ENCODE peak calls at places on chromosomes 11 and 22, in four cellular contexts. O is K562, X is A549, R is IMR-90. T is an unnamed sample.

GRCh38 chr22:35275580-35275979 is 18.3 kb downstream of the HMGXB4 start:
- DNase-seq in R (peak; percentile 66), O (no peak), X (no peak), T (no peak)

GRCh38 chr22:30928401-30928800 is 40.2 kb downstream of the MORC2 start:
- DNase-seq in R (no peak), O (no peak), X (no peak), T (no peak)

GRCh38 chr11:79076526-79077115 is 364.2 kb downstream of the TENM4 start:
- DNase-seq in O (peak; percentile 55), R (no peak), X (peak; percentile 35), T (peak; percentile 30)

GRCh38 chr22:39278040-39278439 is 33.3 kb upstream of the PDGFB start:
- DNase-seq in X (no peak), R (peak; percentile 53), O (no peak), T (no peak)

GRCh38 chr22:37193629-37194191 is 5.7 kb upstream of the C1QTNF6 start:
- DNase-seq in X (no peak), R (peak; percentile 36), O (peak; percentile 80), T (peak; percentile 43)

GRCh38 chr11:126411971-126412381 is 56.5 kb downstream of the ST3GAL4 start:
- DNase-seq in X (no peak), O (peak; percentile 34), R (no peak), T (no peak)

GRCh38 chr22:36839356-36840073 is 21.3 kb upstream of the NCF4 start:
- DNase-seq in R (peak; percentile 9), O (no peak), X (no peak), T (no peak)

GRCh38 chr11:63595296-63595695 is 18.9 kb downstream of the PLAAT3 start:
- DNase-seq in O (no peak), X (no peak), R (peak; percentile 56), T (no peak)

GRCh38 chr11:26584818-26585217 is 12.8 kb upstream of the MUC15 start:
- DNase-seq in X (no peak), R (no peak), O (no peak), T (no peak)

GRCh38 chr11:8652140-8652539 is 30.3 kb downstream of the TRIM66 start:
- DNase-seq in X (no peak), R (peak; percentile 99), O (no peak), T (no peak)

GRCh38 chr11:34302046-34302921 is 55.5 kb downstream of the ABTB2 start:
- DNase-seq in X (no peak), R (peak; percentile 98), O (no peak), T (no peak)

GRCh38 chr22:29332886-29333496 is 17.5 kb upstream of the RASL10A start:
- DNase-seq in O (no peak), R (no peak), X (no peak), T (no peak)

GRCh38 chr11:112073941-112074811 is at the start of the genes NKAPD1 and PIH1D2:
- DNase-seq in O (peak; percentile 87), R (peak; percentile 88), X (peak; percentile 73), T (peak; percentile 85)
- TF ChIP-seq MAZ in O (peak; percentile 71), R (peak; percentile 44), X (no peak), T (peak; percentile 14)

DNA sequence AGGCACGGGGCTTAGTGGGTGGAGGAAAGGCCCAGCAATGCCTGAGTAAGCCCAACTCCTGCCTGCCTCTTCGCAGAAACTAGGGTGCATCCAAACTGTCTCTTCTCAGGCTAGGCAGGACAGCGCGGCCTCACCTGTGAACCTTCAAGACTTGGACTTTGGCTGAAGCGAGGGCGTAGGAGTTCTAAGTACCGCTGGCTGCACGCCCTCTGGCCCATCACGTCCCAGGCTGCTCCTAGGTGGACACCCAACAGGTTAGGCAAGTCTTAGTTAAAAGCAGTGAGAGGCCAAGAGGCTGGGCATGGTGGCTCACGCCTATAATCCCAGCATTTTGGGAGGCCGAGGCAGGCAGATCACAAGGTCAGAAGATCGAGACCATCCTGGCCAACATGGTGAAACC is 1.8 kb upstream of the DDB2 start:
- DNase-seq in O (no peak), R (no peak), X (no peak), T (no peak)
- TF ChIP-seq MAZ in O (no peak), R (no peak), X (no peak), T (no peak)

GRCh38 chr11:133522344-133522743 is 10.0 kb downstream of the OPCML start:
- DNase-seq in O (no peak), R (no peak), X (no peak), T (no peak)

GRCh38 chr11:133530501-133530835 is 1.8 kb downstream of the OPCML start:
- DNase-seq in O (no peak), X (no peak), R (no peak), T (no peak)

GRCh38 chr11:133529807-133530500 is 2.3 kb downstream of the OPCML start:
- DNase-seq in R (no peak), X (no peak), O (no peak), T (no peak)

GRCh38 chr11:133526790-133527189 is 5.5 kb downstream of the OPCML start:
- DNase-seq in R (no peak), X (no peak), O (no peak), T (no peak)

DNA sequence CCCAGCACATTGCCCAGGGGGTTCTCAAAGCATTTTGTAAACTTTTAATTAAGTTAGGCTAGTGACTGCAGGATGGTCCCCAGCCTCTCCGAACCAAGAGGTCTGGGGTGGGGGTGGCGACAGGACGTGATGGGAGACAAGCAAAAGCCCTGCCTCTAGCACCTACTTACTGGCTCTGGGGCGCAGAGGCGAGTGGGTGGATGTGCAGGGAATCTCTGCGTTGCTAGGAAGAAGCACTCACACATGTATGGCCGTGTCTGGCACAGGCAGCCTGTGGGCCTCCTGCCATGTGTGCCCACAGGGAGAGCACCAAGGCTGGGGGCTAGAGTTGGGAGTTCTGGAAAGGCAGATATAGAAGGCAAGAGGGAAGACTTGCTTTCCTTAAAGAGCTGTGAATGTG is 6.3 kb downstream of the OPCML start:
- DNase-seq in O (no peak), X (no peak), R (no peak), T (no peak)
- TF ChIP-seq MAZ in O (no peak), X (no peak), R (no peak), T (no peak)

GRCh38 chr11:99352642-99353041 is 331.9 kb downstream of the CNTN5 start:
- DNase-seq in R (no peak), O (no peak), X (no peak), T (no peak)

GRCh38 chr11:99351620-99352019 is 330.9 kb downstream of the CNTN5 start:
- DNase-seq in O (no peak), X (no peak), R (peak; percentile 1), T (no peak)
- TF ChIP-seq MAZ in O (no peak), X (no peak), R (no peak), T (no peak)

T was measured in HepG2.